ENCODE peak calls at places on chromosome 9, in six cellular contexts. One of them, this sample, is unnamed. For H3K4me1 and H3K27me3, the result is how much of the 10 kb centered on the place peaks cover.

GRCh38 chr9:74770508-74771261 is 117.0 kb downstream of the TRPM6 start:
- DNase-seq in CD8-positive, alpha-beta memory T cell: peak
- DNase-seq in right atrium auricular region: no peak
- DNase-seq in HepG2: peak
- DNase-seq in colonic mucosa: no peak
- DNase-seq in GM23338: peak
- DNase-seq in this sample: no peak

GRCh38 chr9:105290401-105290800 is 46.0 kb downstream of the SLC44A1 start:
- DNase-seq in CD8-positive, alpha-beta memory T cell: no peak
- DNase-seq in right atrium auricular region: no peak
- DNase-seq in HepG2: no peak
- DNase-seq in colonic mucosa: no peak
- DNase-seq in GM23338: no peak
- DNase-seq in this sample: peak

GRCh38 chr9:110383491-110383890 is 45.8 kb upstream of the TXNDC8 start:
- DNase-seq in CD8-positive, alpha-beta memory T cell: no peak
- DNase-seq in right atrium auricular region: no peak
- DNase-seq in HepG2: no peak
- DNase-seq in colonic mucosa: no peak
- DNase-seq in GM23338: no peak
- DNase-seq in this sample: no peak

GRCh38 chr9:135830496-135830895 is 76.8 kb downstream of the CAMSAP1 start:
- DNase-seq in CD8-positive, alpha-beta memory T cell: no peak
- DNase-seq in right atrium auricular region: no peak
- DNase-seq in HepG2: no peak
- DNase-seq in colonic mucosa: no peak
- DNase-seq in GM23338: no peak
- DNase-seq in this sample: no peak

GRCh38 chr9:116888066-116888465 is 201.0 kb downstream of the TRIM32 start:
- DNase-seq in CD8-positive, alpha-beta memory T cell: no peak
- DNase-seq in right atrium auricular region: no peak
- DNase-seq in HepG2: no peak
- DNase-seq in colonic mucosa: no peak
- DNase-seq in GM23338: no peak
- DNase-seq in this sample: no peak

GRCh38 chr9:20209421-20210340 is 412.6 kb downstream of the MLLT3 start:
- DNase-seq in CD8-positive, alpha-beta memory T cell: peak
- DNase-seq in right atrium auricular region: no peak
- DNase-seq in HepG2: no peak
- DNase-seq in colonic mucosa: no peak
- DNase-seq in GM23338: no peak
- DNase-seq in this sample: no peak

GRCh38 chr9:21974542-21975409 is 19.4 kb downstream of the CDKN2A start:
- DNase-seq in CD8-positive, alpha-beta memory T cell: no peak
- DNase-seq in right atrium auricular region: no peak
- DNase-seq in HepG2: no peak
- DNase-seq in colonic mucosa: no peak
- DNase-seq in GM23338: peak
- DNase-seq in this sample: peak

GRCh38 chr9:120593250-120593954 is 13.4 kb upstream of the CDK5RAP2 start:
- DNase-seq in CD8-positive, alpha-beta memory T cell: no peak
- DNase-seq in right atrium auricular region: no peak
- DNase-seq in HepG2: no peak
- DNase-seq in colonic mucosa: no peak
- DNase-seq in GM23338: no peak
- DNase-seq in this sample: no peak

GRCh38 chr9:87548159-87548558 is 50.5 kb downstream of the DAPK1 start:
- DNase-seq in CD8-positive, alpha-beta memory T cell: no peak
- DNase-seq in right atrium auricular region: no peak
- DNase-seq in HepG2: no peak
- DNase-seq in colonic mucosa: no peak
- DNase-seq in GM23338: no peak
- DNase-seq in this sample: no peak

GRCh38 chr9:32180597-32180996 is 203.8 kb upstream of the ACO1 start:
- DNase-seq in CD8-positive, alpha-beta memory T cell: no peak
- DNase-seq in right atrium auricular region: no peak
- DNase-seq in HepG2: no peak
- DNase-seq in colonic mucosa: no peak
- DNase-seq in GM23338: no peak
- DNase-seq in this sample: no peak

GRCh38 chr9:4116708-4117460 is 183.0 kb downstream of the GLIS3 start:
- DNase-seq in CD8-positive, alpha-beta memory T cell: no peak
- DNase-seq in right atrium auricular region: no peak
- DNase-seq in HepG2: no peak
- DNase-seq in colonic mucosa: no peak
- DNase-seq in GM23338: no peak
- DNase-seq in this sample: no peak

GRCh38 chr9:114364123-114364522 is 23.7 kb downstream of the AKNA start:
- DNase-seq in CD8-positive, alpha-beta memory T cell: no peak
- DNase-seq in right atrium auricular region: no peak
- DNase-seq in HepG2: peak
- DNase-seq in colonic mucosa: no peak
- DNase-seq in GM23338: no peak
- DNase-seq in this sample: no peak

GRCh38 chr9:114361542-114361941 is 26.2 kb downstream of the AKNA start:
- DNase-seq in CD8-positive, alpha-beta memory T cell: no peak
- DNase-seq in right atrium auricular region: no peak
- DNase-seq in HepG2: no peak
- DNase-seq in colonic mucosa: no peak
- DNase-seq in GM23338: no peak
- DNase-seq in this sample: no peak

GRCh38 chr9:114364528-114365041 is 23.2 kb downstream of the AKNA start:
- DNase-seq in CD8-positive, alpha-beta memory T cell: no peak
- DNase-seq in right atrium auricular region: no peak
- DNase-seq in HepG2: no peak
- DNase-seq in colonic mucosa: no peak
- DNase-seq in GM23338: no peak
- DNase-seq in this sample: no peak

GRCh38 chr9:114363424-114363823 is 24.4 kb downstream of the AKNA start:
- DNase-seq in CD8-positive, alpha-beta memory T cell: peak
- DNase-seq in right atrium auricular region: no peak
- DNase-seq in HepG2: no peak
- DNase-seq in colonic mucosa: no peak
- DNase-seq in GM23338: no peak
- DNase-seq in this sample: no peak

DNA sequence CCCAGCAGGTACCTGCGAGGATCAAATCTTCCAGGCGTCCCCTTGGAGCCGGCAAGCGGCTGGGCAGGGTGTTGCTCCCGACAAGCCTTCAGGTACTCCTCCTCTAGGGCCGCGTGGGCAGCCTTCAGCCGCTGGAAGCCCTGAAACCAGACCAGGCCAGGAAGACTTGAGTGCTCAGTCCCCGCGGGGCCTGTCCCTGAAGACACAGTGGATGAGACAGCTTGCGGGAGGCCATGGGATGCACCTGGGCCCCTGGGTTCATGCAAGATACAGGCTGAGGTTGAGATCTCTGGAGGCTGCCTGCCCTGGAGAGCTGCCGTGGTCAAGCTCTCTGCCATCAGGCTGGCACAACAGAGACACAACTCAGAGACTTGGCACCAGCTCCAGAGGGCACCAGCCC is 25.4 kb downstream of the AKNA start:
- DNase-seq in CD8-positive, alpha-beta memory T cell: no peak
- DNase-seq in right atrium auricular region: no peak
- DNase-seq in HepG2: no peak
- DNase-seq in colonic mucosa: no peak
- DNase-seq in GM23338: no peak
- DNase-seq in this sample: no peak
- H3K4me1 ChIP-seq in CD8-positive, alpha-beta memory T cell: half or more
- H3K4me1 ChIP-seq in right atrium auricular region: under half
- H3K4me1 ChIP-seq in HepG2: under half
- H3K4me1 ChIP-seq in colonic mucosa: under half
- H3K4me1 ChIP-seq in GM23338: under half
- H3K4me1 ChIP-seq in this sample: under half

GRCh38 chr9:25543806-25544205 is 134.4 kb downstream of the TUSC1 start:
- DNase-seq in CD8-positive, alpha-beta memory T cell: no peak
- DNase-seq in right atrium auricular region: no peak
- DNase-seq in HepG2: no peak
- DNase-seq in colonic mucosa: no peak
- DNase-seq in GM23338: no peak
- DNase-seq in this sample: no peak

GRCh38 chr9:25537857-25538256 is 140.4 kb downstream of the TUSC1 start:
- DNase-seq in CD8-positive, alpha-beta memory T cell: no peak
- DNase-seq in right atrium auricular region: no peak
- DNase-seq in HepG2: no peak
- DNase-seq in colonic mucosa: no peak
- DNase-seq in GM23338: no peak
- DNase-seq in this sample: no peak

GRCh38 chr9:25542319-25542718 is 135.9 kb downstream of the TUSC1 start:
- DNase-seq in CD8-positive, alpha-beta memory T cell: no peak
- DNase-seq in right atrium auricular region: no peak
- DNase-seq in HepG2: no peak
- DNase-seq in colonic mucosa: no peak
- DNase-seq in GM23338: no peak
- DNase-seq in this sample: no peak
- H3K27ac ChIP-seq in CD8-positive, alpha-beta memory T cell: no peak
- H3K27ac ChIP-seq in right atrium auricular region: no peak
- H3K27ac ChIP-seq in HepG2: no peak
- H3K27ac ChIP-seq in colonic mucosa: no peak
- H3K27ac ChIP-seq in GM23338: no peak
- H3K27ac ChIP-seq in this sample: no peak

GRCh38 chr9:93962561-93963440 is 7.6 kb upstream of the BARX1 start:
- DNase-seq in CD8-positive, alpha-beta memory T cell: peak
- DNase-seq in right atrium auricular region: peak
- DNase-seq in HepG2: peak
- DNase-seq in colonic mucosa: peak
- DNase-seq in GM23338: peak
- DNase-seq in this sample: peak
- H3K27me3 ChIP-seq in CD8-positive, alpha-beta memory T cell: under half
- H3K27me3 ChIP-seq in right atrium auricular region: under half
- H3K27me3 ChIP-seq in HepG2: under half
- H3K27me3 ChIP-seq in colonic mucosa: under half
- H3K27me3 ChIP-seq in GM23338: half or more
- H3K27me3 ChIP-seq in this sample: under half

DNA sequence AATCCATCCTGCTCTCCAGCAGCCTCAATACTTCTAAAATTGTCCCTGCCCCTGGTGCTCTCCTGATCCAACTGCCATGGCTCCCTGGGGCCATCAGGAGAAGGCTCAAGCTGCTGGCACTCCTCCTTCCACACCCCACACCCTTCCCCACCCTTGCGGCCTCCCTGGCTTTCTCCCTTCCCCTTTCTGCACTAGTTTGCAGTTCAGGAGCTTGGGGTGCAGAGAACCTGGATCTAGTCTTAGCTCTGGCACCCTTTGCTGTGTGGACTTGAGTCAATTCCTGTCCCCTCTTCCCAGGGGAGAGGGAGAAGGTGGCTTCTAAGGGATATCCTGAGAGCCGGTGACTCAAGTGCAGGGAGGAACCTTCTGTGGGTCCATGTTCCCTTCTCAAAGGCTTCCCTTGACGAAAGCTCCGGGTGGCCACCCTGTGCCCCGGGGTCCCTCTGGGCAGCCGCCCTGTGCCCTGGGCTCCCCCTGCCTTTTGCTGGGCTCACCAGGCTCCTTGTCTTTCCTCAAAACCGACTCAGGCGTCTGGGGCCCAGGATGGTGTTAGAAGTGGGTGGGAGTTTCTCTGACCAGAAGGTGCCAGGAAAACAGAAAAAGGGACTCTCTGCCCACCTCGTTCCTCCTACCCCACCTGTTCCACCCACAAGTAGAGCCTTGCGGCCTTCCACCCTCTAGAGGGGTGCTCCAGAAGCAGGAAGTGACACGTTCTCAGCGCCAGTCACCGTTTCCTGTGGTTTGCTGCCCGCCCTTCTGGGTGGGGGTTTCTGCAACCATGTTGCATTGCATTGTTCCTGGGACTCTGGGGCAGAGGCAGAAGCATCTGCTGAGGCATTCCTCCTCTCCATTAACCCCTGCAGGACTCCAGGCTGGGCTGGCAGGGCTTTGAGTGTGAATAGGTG is 15.0 kb downstream of the GLIPR2 start:
- DNase-seq in CD8-positive, alpha-beta memory T cell: peak
- DNase-seq in right atrium auricular region: no peak
- DNase-seq in HepG2: no peak
- DNase-seq in colonic mucosa: peak
- DNase-seq in GM23338: no peak
- DNase-seq in this sample: peak
- H3K4me1 ChIP-seq in CD8-positive, alpha-beta memory T cell: half or more
- H3K4me1 ChIP-seq in right atrium auricular region: under half
- H3K4me1 ChIP-seq in HepG2: under half
- H3K4me1 ChIP-seq in colonic mucosa: under half
- H3K4me1 ChIP-seq in GM23338: under half
- H3K4me1 ChIP-seq in this sample: under half

DNA sequence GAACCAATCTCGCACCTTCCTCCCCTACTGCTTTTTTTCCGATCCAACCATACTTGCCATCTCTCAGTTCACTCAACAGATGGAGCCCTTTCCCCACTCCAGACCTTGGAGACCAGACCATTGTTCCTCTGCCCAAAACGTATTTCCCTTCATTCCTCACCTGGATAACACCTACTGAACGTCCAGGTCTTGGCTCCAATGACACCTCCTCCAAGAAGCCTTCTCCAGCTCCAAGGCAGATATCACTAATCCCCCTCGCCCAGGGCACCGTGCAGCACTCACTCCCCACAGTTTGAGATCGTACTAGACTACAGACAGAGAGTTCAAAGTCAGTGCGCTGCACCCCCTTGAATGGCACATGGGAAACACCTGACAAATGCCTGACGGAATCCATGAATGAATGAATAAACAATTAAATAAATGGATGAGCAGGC is 47.1 kb upstream of the AKNA start:
- DNase-seq in CD8-positive, alpha-beta memory T cell: no peak
- DNase-seq in right atrium auricular region: no peak
- DNase-seq in HepG2: peak
- DNase-seq in colonic mucosa: no peak
- DNase-seq in GM23338: peak
- DNase-seq in this sample: peak
- H3K27ac ChIP-seq in CD8-positive, alpha-beta memory T cell: no peak
- H3K27ac ChIP-seq in right atrium auricular region: no peak
- H3K27ac ChIP-seq in HepG2: no peak
- H3K27ac ChIP-seq in colonic mucosa: no peak
- H3K27ac ChIP-seq in GM23338: no peak
- H3K27ac ChIP-seq in this sample: no peak

GRCh38 chr9:98284754-98285153 is 29.3 kb upstream of the TBC1D2 start:
- DNase-seq in CD8-positive, alpha-beta memory T cell: no peak
- DNase-seq in right atrium auricular region: no peak
- DNase-seq in HepG2: no peak
- DNase-seq in colonic mucosa: no peak
- DNase-seq in GM23338: no peak
- DNase-seq in this sample: no peak
- H3K27me3 ChIP-seq in CD8-positive, alpha-beta memory T cell: under half
- H3K27me3 ChIP-seq in right atrium auricular region: under half
- H3K27me3 ChIP-seq in HepG2: under half
- H3K27me3 ChIP-seq in colonic mucosa: under half
- H3K27me3 ChIP-seq in GM23338: under half
- H3K27me3 ChIP-seq in this sample: under half

GRCh38 chr9:107732781-107733529 is 243.4 kb upstream of the KLF4 start:
- DNase-seq in CD8-positive, alpha-beta memory T cell: no peak
- DNase-seq in right atrium auricular region: peak
- DNase-seq in HepG2: no peak
- DNase-seq in colonic mucosa: no peak
- DNase-seq in GM23338: no peak
- DNase-seq in this sample: peak
- H3K4me1 ChIP-seq in CD8-positive, alpha-beta memory T cell: under half
- H3K4me1 ChIP-seq in right atrium auricular region: under half
- H3K4me1 ChIP-seq in HepG2: under half
- H3K4me1 ChIP-seq in colonic mucosa: under half
- H3K4me1 ChIP-seq in GM23338: under half
- H3K4me1 ChIP-seq in this sample: under half

This sample was measured in small intestine.